ENCODE peak calls at places on chromosomes 2 and 18, in ten cellular contexts. P is foreskin fibroblast, D is lower leg skin, B is AG10803, Z is cardiac fibroblast, R is nephron progenitor cell, L is K562, M is thoracic aorta, Y is heart left ventricle, X is HFF-Myc. O is an unnamed sample.

GRCh38 chr2:160417745-160418397 is 75.7 kb downstream of the RBMS1 start:
- DNase-seq in P (peak), D (no peak), B (peak), Z (peak), R (no peak), L (no peak), M (no peak), Y (no peak), X (no peak), O (no peak)

GRCh38 chr2:156896294-156896693 is 361.2 kb upstream of the GALNT5 start:
- DNase-seq in P (peak), D (no peak), B (peak), Z (peak), R (no peak), L (no peak), M (no peak), Y (no peak), X (peak), O (peak)

GRCh38 chr2:54903736-54904554 is 146.3 kb downstream of the RTN4 start:
- DNase-seq in P (peak), D (peak), B (peak), Z (peak), R (no peak), L (no peak), M (peak), Y (no peak), X (peak), O (no peak)

GRCh38 chr2:201152517-201152916 is 30.4 kb upstream of the CASP10 start:
- DNase-seq in P (no peak), D (no peak), B (no peak), Z (no peak), R (no peak), L (no peak), M (no peak), Y (no peak), X (no peak), O (no peak)

GRCh38 chr18:36441426-36441870 is 143.9 kb downstream of the FHOD3 start:
- DNase-seq in P (no peak), D (no peak), B (peak), Z (no peak), R (no peak), L (no peak), M (no peak), Y (no peak), X (no peak), O (no peak)

GRCh38 chr2:186058604-186059003 is 320.0 kb downstream of the FSIP2 start:
- DNase-seq in P (no peak), D (no peak), B (no peak), Z (no peak), R (no peak), L (no peak), M (no peak), Y (no peak), X (no peak), O (no peak)

GRCh38 chr2:104412384-104412783 is 441.5 kb upstream of the POU3F3 start:
- DNase-seq in P (no peak), D (no peak), B (peak), Z (peak), R (peak), L (peak), M (no peak), Y (no peak), X (no peak), O (peak)

GRCh38 chr2:170742000-170742399 is 26.9 kb downstream of the SP5 start:
- DNase-seq in P (no peak), D (no peak), B (no peak), Z (no peak), R (no peak), L (peak), M (no peak), Y (no peak), X (no peak), O (no peak)

GRCh38 chr2:26064846-26065245 is 31.0 kb downstream of the RAB10 start:
- DNase-seq in P (no peak), D (no peak), B (no peak), Z (no peak), R (no peak), L (no peak), M (no peak), Y (no peak), X (no peak), O (no peak)

DNA sequence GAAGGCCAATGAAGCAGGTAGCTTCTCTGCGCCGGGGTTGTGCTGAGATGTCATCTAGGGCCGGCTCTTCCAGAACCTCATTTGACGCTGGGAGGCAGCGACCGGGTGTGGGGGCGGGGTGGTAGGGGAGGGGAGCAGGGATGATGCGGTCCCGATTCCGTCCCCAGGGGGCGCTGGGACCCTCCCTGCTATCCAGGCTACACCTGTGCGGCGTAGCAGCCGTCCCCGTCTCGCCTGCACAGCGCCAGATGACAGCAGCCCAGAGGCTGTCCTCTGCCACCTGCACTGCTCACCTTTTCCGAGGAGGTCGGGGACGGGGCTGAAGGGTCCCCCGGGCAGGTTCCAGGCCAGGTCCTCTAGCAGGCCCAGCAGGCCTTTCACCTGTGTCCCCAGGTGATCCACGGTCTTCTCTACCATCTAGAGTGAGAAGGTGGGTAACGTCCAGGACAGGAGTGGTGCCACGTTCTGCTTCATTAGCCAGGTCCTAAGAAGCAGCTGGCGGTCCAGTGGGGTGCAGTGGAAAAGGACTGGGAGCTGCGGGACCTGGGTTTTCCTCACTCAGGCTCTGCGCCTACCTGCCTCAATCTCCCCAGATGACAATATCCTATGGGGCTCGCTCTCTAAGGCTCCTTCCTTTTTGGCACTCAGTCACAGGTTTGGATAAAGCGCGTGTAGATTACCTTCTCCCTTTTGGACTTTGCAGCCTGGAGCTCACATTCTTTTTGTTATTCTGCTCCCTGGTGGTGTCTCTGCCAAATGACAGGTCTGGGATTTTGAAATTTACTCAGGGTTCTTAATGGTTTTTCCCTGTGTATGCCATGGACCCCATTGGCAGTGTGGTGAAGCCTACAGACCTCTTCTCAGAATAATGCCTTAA is 56.0 kb upstream of the RAB6C start:
- DNase-seq in P (peak), D (peak), B (peak), Z (peak), R (peak), L (peak), M (no peak), Y (no peak), X (peak), O (no peak)
- TF ChIP-seq CTCF in P (peak), D (no peak), B (peak), Z (peak), R (peak), L (peak), M (peak), Y (peak), X (peak), O (peak)

GRCh38 chr2:153509133-153509532 is 30.6 kb upstream of the RPRM start:
- DNase-seq in P (no peak), D (no peak), B (no peak), Z (no peak), R (no peak), L (no peak), M (no peak), Y (no peak), X (no peak), O (no peak)

GRCh38 chr2:153510996-153511395 is 32.4 kb upstream of the RPRM start:
- DNase-seq in P (no peak), D (no peak), B (no peak), Z (no peak), R (no peak), L (no peak), M (no peak), Y (no peak), X (no peak), O (no peak)
- TF ChIP-seq CTCF in P (no peak), D (no peak), B (no peak), Z (no peak), R (no peak), L (no peak), M (no peak), Y (no peak), X (no peak), O (no peak)

GRCh38 chr2:176317246-176318065 is 48.2 kb downstream of the MTX2 start:
- DNase-seq in P (no peak), D (no peak), B (peak), Z (no peak), R (no peak), L (no peak), M (no peak), Y (no peak), X (no peak), O (no peak)
- TF ChIP-seq CTCF in P (no peak), D (no peak), B (no peak), Z (no peak), R (no peak), L (no peak), M (no peak), Y (no peak), X (no peak), O (no peak)

DNA sequence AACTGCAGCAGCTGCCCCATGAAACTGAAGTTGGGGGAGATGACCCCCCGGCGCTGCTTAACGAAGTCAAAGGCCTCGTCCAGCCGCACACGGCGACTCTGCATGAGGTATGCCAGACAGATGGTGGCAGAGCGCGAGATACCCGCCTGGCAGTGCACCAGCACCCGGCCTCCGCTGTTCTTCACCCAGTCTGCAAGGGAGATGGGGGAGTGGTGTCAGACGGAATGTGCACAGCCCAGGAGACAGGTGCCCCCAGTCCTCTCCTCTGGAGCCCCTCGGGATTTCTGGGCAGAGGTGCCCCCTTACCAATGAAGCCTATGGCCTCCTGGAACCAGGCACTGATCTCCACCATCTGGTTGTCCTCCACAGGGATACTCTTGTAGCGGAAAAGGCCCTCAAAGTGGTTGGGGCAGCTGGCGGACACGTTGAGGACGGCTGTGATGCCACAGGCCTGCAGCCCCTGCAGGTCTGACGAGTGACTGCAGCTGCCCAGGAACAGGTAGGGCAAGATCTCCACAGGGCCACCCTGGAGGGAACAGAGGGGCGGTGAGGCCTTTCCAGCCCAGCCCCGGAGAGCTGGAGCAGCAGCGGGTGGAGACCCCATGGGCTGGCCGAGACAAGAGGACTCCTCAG is 1.3 kb downstream of the DUSP2 start:
- DNase-seq in P (no peak), D (no peak), B (no peak), Z (no peak), R (no peak), L (no peak), M (no peak), Y (no peak), X (no peak), O (peak)
- TF ChIP-seq CTCF in P (no peak), D (no peak), B (no peak), Z (no peak), R (peak), L (peak), M (no peak), Y (no peak), X (peak), O (peak)

GRCh38 chr2:16412321-16413030 is 253.2 kb downstream of the CYRIA start:
- DNase-seq in P (no peak), D (no peak), B (no peak), Z (no peak), R (no peak), L (no peak), M (no peak), Y (no peak), X (no peak), O (no peak)
- TF ChIP-seq CTCF in P (no peak), D (no peak), B (no peak), Z (no peak), R (no peak), L (no peak), M (no peak), Y (no peak), X (no peak), O (no peak)

GRCh38 chr2:209426432-209426831 is 2.6 kb downstream of the MAP2 start:
- DNase-seq in P (no peak), D (no peak), B (no peak), Z (peak), R (no peak), L (no peak), M (no peak), Y (no peak), X (no peak), O (no peak)

GRCh38 chr2:209423562-209424541 is at the start of gene MAP2:
- DNase-seq in P (peak), D (peak), B (peak), Z (peak), R (peak), L (peak), M (peak), Y (peak), X (no peak), O (peak)

GRCh38 chr2:209422191-209422754 is 1.6 kb upstream of the MAP2 start:
- DNase-seq in P (no peak), D (peak), B (no peak), Z (no peak), R (no peak), L (no peak), M (no peak), Y (no peak), X (no peak), O (no peak)

DNA sequence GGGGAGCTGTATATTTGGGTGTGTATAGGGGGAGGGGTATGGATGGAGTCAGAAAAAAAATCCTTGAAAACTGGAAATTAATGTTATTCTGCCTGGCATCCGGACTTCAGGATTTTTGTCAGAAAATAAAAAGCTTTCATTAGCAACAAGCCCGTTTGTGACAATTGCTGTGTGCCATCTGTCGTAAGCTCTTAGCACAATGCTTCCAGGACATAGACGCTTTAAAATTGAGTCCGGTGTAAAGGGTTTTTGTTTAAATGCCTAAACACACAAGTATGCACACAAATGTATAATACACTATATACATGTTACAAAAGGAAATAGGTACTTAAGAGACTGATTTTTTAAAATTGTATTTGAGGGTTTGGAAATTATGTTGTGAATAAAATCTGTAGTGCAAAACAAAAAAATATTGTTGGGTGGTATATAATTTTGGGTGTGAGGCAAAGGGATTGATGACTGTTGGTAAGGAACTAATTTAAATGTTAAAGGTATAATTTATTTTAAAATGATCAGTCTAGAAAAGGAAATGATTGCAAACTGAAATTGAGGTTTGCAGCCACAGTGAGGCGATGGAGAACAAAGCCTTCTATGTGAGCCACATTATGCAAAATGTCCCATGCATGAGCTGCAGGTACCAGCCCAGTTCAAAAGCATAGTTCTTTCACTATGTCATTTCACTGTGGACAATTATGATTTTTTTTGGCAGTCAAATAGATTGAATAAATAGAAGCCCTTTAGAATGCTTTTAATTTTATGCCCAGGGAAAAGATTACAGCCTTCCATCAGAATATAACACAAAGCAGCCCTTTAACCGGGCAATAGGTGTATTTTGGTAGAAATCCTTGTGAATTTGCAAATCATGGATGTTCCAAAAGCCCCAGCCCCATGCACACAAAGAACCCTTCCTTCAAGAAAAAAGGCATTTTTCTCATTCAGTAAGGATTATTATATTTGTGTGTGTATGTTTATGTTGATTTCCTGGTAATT is 1.5 kb downstream of the MAP2 start:
- DNase-seq in P (no peak), D (peak), B (peak), Z (peak), R (peak), L (no peak), M (no peak), Y (peak), X (no peak), O (peak)
- TF ChIP-seq CTCF in P (peak), D (no peak), B (peak), Z (peak), R (peak), L (no peak), M (peak), Y (peak), X (peak), O (no peak)

GRCh38 chr2:207734264-207734635 is 22.8 kb downstream of the CCNYL1 start:
- DNase-seq in P (peak), D (no peak), B (peak), Z (peak), R (no peak), L (no peak), M (no peak), Y (no peak), X (no peak), O (no peak)
- TF ChIP-seq CTCF in P (peak), D (no peak), B (peak), Z (peak), R (peak), L (peak), M (peak), Y (peak), X (peak), O (no peak)

GRCh38 chr18:75210274-75211001 is at the start of gene TSHZ1:
- DNase-seq in P (peak), D (peak), B (peak), Z (peak), R (no peak), L (peak), M (no peak), Y (peak), X (peak), O (peak)
- TF ChIP-seq CTCF in P (no peak), D (no peak), B (no peak), Z (no peak), R (no peak), L (no peak), M (no peak), Y (no peak), X (no peak), O (no peak)

GRCh38 chr18:5627756-5628511 is 84.1 kb upstream of the EPB41L3 start:
- DNase-seq in P (no peak), D (no peak), B (no peak), Z (no peak), R (no peak), L (no peak), M (no peak), Y (no peak), X (no peak), O (no peak)

GRCh38 chr18:5625076-5625475 is 81.3 kb upstream of the EPB41L3 start:
- DNase-seq in P (no peak), D (no peak), B (no peak), Z (no peak), R (no peak), L (no peak), M (no peak), Y (no peak), X (no peak), O (no peak)

GRCh38 chr18:5622905-5623304 is 79.1 kb upstream of the EPB41L3 start:
- DNase-seq in P (no peak), D (no peak), B (no peak), Z (no peak), R (no peak), L (no peak), M (no peak), Y (no peak), X (no peak), O (no peak)

GRCh38 chr18:5628512-5629255 is 84.9 kb upstream of the EPB41L3 start:
- DNase-seq in P (no peak), D (no peak), B (peak), Z (peak), R (peak), L (no peak), M (no peak), Y (peak), X (no peak), O (peak)

DNA sequence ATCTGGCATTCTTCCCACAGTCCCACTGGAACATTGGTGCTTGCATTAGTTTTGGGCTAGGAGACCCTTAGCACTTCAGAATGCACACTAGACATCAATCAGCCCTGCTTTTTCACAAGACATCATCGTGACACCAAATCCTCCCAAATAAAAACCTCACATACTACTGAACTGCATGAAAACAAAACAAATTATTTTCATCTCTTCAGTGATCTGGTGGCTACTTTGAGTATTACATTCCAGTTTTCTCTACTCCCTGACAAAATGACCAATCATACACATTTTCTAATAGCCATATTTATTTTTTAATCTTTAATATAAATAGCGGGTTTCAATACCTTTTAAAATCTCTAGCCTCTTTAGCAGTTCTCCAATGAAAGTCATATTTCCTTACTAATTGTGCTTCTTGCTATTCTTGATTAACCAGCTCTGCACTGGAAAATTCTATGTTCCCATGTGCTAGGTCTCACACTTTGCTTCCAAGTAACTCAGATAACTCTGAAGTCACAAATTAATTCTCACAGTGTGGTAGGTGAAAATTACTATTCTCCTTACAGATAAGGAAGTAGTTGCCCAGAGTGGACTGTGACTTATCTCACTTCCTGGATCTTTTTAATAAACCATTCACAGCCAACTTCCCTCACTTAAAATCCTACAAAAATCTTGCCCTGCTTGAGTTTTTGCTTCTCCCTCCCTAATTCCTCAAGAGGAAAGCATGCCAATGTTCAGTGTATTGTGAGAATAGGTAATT is 82.5 kb upstream of the EPB41L3 start:
- DNase-seq in P (no peak), D (no peak), B (no peak), Z (no peak), R (no peak), L (no peak), M (no peak), Y (no peak), X (no peak), O (no peak)
- TF ChIP-seq CTCF in P (no peak), D (no peak), B (no peak), Z (no peak), R (no peak), L (no peak), M (no peak), Y (no peak), X (no peak), O (no peak)

O was measured in GM20000.